ENCODE peak calls at places on chromosome 1, in eight cellular contexts. N is naive thymus-derived CD8-positive, alpha-beta T cell; V is bronchial epithelial cell; Q is heart right ventricle; T is KG1; M is upper lobe of right lung; E is HuH-7; K is AG08395. P is an unnamed sample.

GRCh38 chr1:29711582-29712274 is 475.4 kb downstream of the PTPRU start:
- DNase-seq in N (peak; percentile 42), V (peak; percentile 61), Q (no peak), T (no peak), M (peak; percentile 31), E (no peak), K (peak; percentile 84), P (no peak)

GRCh38 chr1:87252406-87252805 is 76.3 kb upstream of the LMO4 start:
- DNase-seq in N (no peak), V (peak; percentile 8), Q (no peak), T (no peak), M (no peak), E (no peak), K (peak; percentile 79), P (no peak)

GRCh38 chr1:15975358-15975804 is 520 bp downstream of the ZBTB17 start:
- DNase-seq in N (peak; percentile 78), V (peak; percentile 31), Q (peak; percentile 35), T (peak; percentile 39), M (peak; percentile 83), E (peak; percentile 73), K (peak; percentile 63), P (no peak)

GRCh38 chr1:188433428-188433827 is 1604.7 kb downstream of the PLA2G4A start:
- DNase-seq in N (no peak), V (peak; percentile 20), Q (no peak), T (no peak), M (no peak), E (no peak), K (no peak), P (no peak)

GRCh38 chr1:115829947-115830346 is 11.0 kb downstream of the NHLH2 start:
- DNase-seq in N (no peak), V (no peak), Q (no peak), T (no peak), M (no peak), E (no peak), K (no peak), P (no peak)

GRCh38 chr1:36528361-36529349 is 45.9 kb upstream of the CSF3R start:
- DNase-seq in N (no peak), V (no peak), Q (no peak), T (no peak), M (no peak), E (no peak), K (no peak), P (peak; percentile 33)

GRCh38 chr1:27594542-27595510 is 9.1 kb downstream of the AHDC1 start:
- DNase-seq in N (no peak), V (no peak), Q (no peak), T (no peak), M (no peak), E (no peak), K (peak; percentile 67), P (no peak)

GRCh38 chr1:43854473-43854872 is 79.1 kb upstream of the ARTN start:
- DNase-seq in N (no peak), V (no peak), Q (no peak), T (no peak), M (no peak), E (no peak), K (no peak), P (no peak)

GRCh38 chr1:86205741-86206140 is 49.2 kb upstream of the COL24A1 start:
- DNase-seq in N (no peak), V (no peak), Q (no peak), T (no peak), M (no peak), E (no peak), K (peak; percentile 20), P (no peak)

GRCh38 chr1:39642796-39643195 is 3.4 kb upstream of the HEYL start:
- DNase-seq in N (no peak), V (peak; percentile 42), Q (peak; percentile 40), T (no peak), M (no peak), E (no peak), K (peak; percentile 67), P (no peak)

GRCh38 chr1:13832536-13832935 is 132.5 kb downstream of the PRDM2 start:
- DNase-seq in N (no peak), V (no peak), Q (no peak), T (no peak), M (no peak), E (no peak), K (no peak), P (no peak)

GRCh38 chr1:151606384-151606783 is 5.5 kb upstream of the SNX27 start:
- DNase-seq in N (no peak), V (peak; percentile 97), Q (no peak), T (no peak), M (no peak), E (no peak), K (no peak), P (no peak)

GRCh38 chr1:77282866-77283539 is 1.2 kb downstream of the AK5 start:
- DNase-seq in N (no peak), V (no peak), Q (no peak), T (no peak), M (no peak), E (no peak), K (peak; percentile 17), P (no peak)

GRCh38 chr1:227299688-227300087 is 18.6 kb downstream of the CDC42BPA start:
- DNase-seq in N (no peak), V (peak; percentile 98), Q (no peak), T (no peak), M (no peak), E (no peak), K (no peak), P (no peak)

GRCh38 chr1:16352842-16353535 is 709 bp upstream of the FBXO42 start:
- DNase-seq in N (peak; percentile 58), V (peak; percentile 33), Q (no peak), T (no peak), M (peak; percentile 66), E (no peak), K (no peak), P (no peak)

GRCh38 chr1:145711213-145711651 is 4.1 kb upstream of the PDZK1 start:
- DNase-seq in N (no peak), V (no peak), Q (no peak), T (no peak), M (no peak), E (peak; percentile 32), K (no peak), P (no peak)

GRCh38 chr1:23169727-23170335 is 1.2 kb upstream of the LUZP1 start:
- DNase-seq in N (peak; percentile 63), V (peak; percentile 80), Q (peak; percentile 55), T (peak; percentile 68), M (peak; percentile 84), E (peak; percentile 55), K (peak; percentile 85), P (no peak)